ENCODE peak calls at places on chromosomes 13 and 19, in seven cellular contexts. V is adipocyte; Y is adrenal gland; P is kidney epithelial cell; T is cardiac fibroblast; H is HCT116; R is CD8-positive, alpha-beta T cell. B is an unnamed sample.

GRCh38 chr19:39448271-39448670 is 2.9 kb downstream of the SUPT5H start:
- DNase-seq in V (peak), Y (no peak), P (no peak), T (peak), H (no peak), R (no peak), B (peak)

GRCh38 chr13:113839536-113840204 is 24.2 kb downstream of the GAS6 start:
- DNase-seq in V (no peak), Y (no peak), P (no peak), T (no peak), H (no peak), R (no peak), B (no peak)

GRCh38 chr19:35592226-35592625 is 6.3 kb downstream of the PMIS2 start:
- DNase-seq in V (peak), Y (no peak), P (no peak), T (peak), H (peak), R (no peak), B (peak)

GRCh38 chr19:58154287-58154678 is 3.7 kb upstream of the ZNF329 start:
- DNase-seq in V (peak), Y (peak), P (no peak), T (peak), H (no peak), R (no peak), B (peak)

GRCh38 chr13:51425410-51426042 is 27.3 kb downstream of the INTS6 start:
- DNase-seq in V (peak), Y (no peak), P (no peak), T (peak), H (no peak), R (no peak), B (peak)

GRCh38 chr13:113119166-113119821 is 3.3 kb upstream of the F10 start:
- DNase-seq in V (no peak), Y (peak), P (no peak), T (no peak), H (no peak), R (no peak), B (no peak)

GRCh38 chr13:95083758-95084157 is 217.5 kb downstream of the ABCC4 start:
- DNase-seq in V (no peak), Y (no peak), P (peak), T (peak), H (no peak), R (no peak), B (peak)

GRCh38 chr13:24982333-24982999 is 113.5 kb upstream of the PABPC3 start:
- DNase-seq in V (no peak), Y (no peak), P (no peak), T (no peak), H (no peak), R (no peak), B (no peak)

GRCh38 chr19:1567116-1567847 is 843 bp downstream of the MEX3D start:
- DNase-seq in V (peak), Y (no peak), P (no peak), T (no peak), H (no peak), R (no peak), B (no peak)

GRCh38 chr13:90868321-90868920 is 479.1 kb upstream of the MIR17HG start:
- DNase-seq in V (peak), Y (peak), P (no peak), T (peak), H (peak), R (no peak), B (peak)

GRCh38 chr19:17996826-17997316 is 11.1 kb upstream of the ARRDC2 start:
- DNase-seq in V (peak), Y (peak), P (no peak), T (peak), H (peak), R (peak), B (peak)

GRCh38 chr13:20462921-20463320 is 62.7 kb downstream of the CRYL1 start:
- DNase-seq in V (no peak), Y (no peak), P (no peak), T (no peak), H (no peak), R (no peak), B (no peak)

GRCh38 chr19:51727349-51727880 is 3.6 kb upstream of the HAS1 start:
- DNase-seq in V (peak), Y (no peak), P (no peak), T (peak), H (no peak), R (no peak), B (peak)

GRCh38 chr13:34108396-34108795 is 290.4 kb downstream of the RFC3 start:
- DNase-seq in V (no peak), Y (no peak), P (no peak), T (peak), H (no peak), R (no peak), B (no peak)

GRCh38 chr19:50506700-50507099 is 4.3 kb downstream of the JOSD2 start:
- DNase-seq in V (no peak), Y (no peak), P (no peak), T (no peak), H (no peak), R (no peak), B (no peak)

GRCh38 chr13:60398949-60399589 is 2.0 kb downstream of the TDRD3 start:
- DNase-seq in V (no peak), Y (no peak), P (no peak), T (no peak), H (no peak), R (no peak), B (no peak)

GRCh38 chr19:46147791-46148288 is at the start of gene IGFL2:
- DNase-seq in V (no peak), Y (no peak), P (no peak), T (peak), H (peak), R (no peak), B (no peak)

GRCh38 chr19:46492841-46493235 is 2.8 kb downstream of the PNMA8B start:
- DNase-seq in V (no peak), Y (no peak), P (no peak), T (no peak), H (no peak), R (no peak), B (no peak)

GRCh38 chr19:33459691-33460090 is 61.9 kb downstream of the PEPD start:
- DNase-seq in V (no peak), Y (peak), P (no peak), T (no peak), H (no peak), R (no peak), B (no peak)

GRCh38 chr13:29595380-29596063 is at the start of gene SLC7A1:
- DNase-seq in V (peak), Y (peak), P (peak), T (peak), H (peak), R (peak), B (peak)

GRCh38 chr19:55467236-55468053 is 2.9 kb upstream of the C19orf85 start:
- DNase-seq in V (peak), Y (no peak), P (no peak), T (peak), H (no peak), R (peak), B (peak)

GRCh38 chr19:3132971-3133792 is 2.7 kb upstream of the GNA15 start:
- DNase-seq in V (no peak), Y (peak), P (peak), T (peak), H (no peak), R (peak), B (peak)

GRCh38 chr19:52398091-52398461 is 427 bp downstream of the ZNF528 start:
- DNase-seq in V (peak), Y (no peak), P (no peak), T (no peak), H (no peak), R (no peak), B (peak)

GRCh38 chr13:36919833-36920611 is at the start of gene SMAD9:
- DNase-seq in V (peak), Y (peak), P (no peak), T (peak), H (peak), R (no peak), B (peak)

GRCh38 chr13:21619633-21620220 is 15.8 kb upstream of the MICU2 start:
- DNase-seq in V (peak), Y (peak), P (no peak), T (no peak), H (no peak), R (no peak), B (no peak)

GRCh38 chr13:94325660-94326059 is 153.8 kb downstream of the DCT start:
- DNase-seq in V (no peak), Y (peak), P (no peak), T (no peak), H (no peak), R (no peak), B (no peak)

GRCh38 chr19:13906910-13907309 is 909 bp downstream of the CC2D1A start:
- DNase-seq in V (no peak), Y (no peak), P (no peak), T (no peak), H (no peak), R (no peak), B (no peak)

GRCh38 chr19:4302238-4302630 is at the start of gene TMIGD2:
- DNase-seq in V (no peak), Y (no peak), P (no peak), T (no peak), H (no peak), R (peak), B (no peak)
- H3K4me3 ChIP-seq in V (no peak), Y (no peak), P (no peak), T (no peak), H (no peak), R (peak), B (no peak)

DNA sequence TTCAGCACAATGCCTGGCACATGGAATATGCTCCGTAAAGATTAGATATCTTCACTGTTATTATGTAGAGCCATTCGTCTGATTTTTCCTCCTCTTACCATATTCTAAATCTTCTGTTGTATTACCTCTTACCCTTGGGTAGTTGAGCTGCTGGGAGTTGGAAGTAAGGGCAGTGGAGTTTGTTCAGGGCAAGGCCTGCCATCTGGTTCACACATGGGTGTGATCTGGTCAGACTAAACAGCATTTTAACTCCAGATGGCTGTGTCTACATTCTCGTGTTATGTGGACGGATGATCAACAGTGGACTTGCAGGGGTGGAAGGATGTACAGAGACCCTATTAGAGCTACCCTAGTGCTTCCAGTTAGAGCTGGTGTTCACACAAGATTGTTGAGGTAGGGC is 164.9 kb downstream of the ZIC5 start:
- DNase-seq in V (no peak), Y (no peak), P (no peak), T (no peak), H (no peak), R (no peak), B (peak)
- H3K4me3 ChIP-seq in V (no peak), Y (no peak), P (no peak), T (no peak), H (no peak), R (no peak), B (no peak)

DNA sequence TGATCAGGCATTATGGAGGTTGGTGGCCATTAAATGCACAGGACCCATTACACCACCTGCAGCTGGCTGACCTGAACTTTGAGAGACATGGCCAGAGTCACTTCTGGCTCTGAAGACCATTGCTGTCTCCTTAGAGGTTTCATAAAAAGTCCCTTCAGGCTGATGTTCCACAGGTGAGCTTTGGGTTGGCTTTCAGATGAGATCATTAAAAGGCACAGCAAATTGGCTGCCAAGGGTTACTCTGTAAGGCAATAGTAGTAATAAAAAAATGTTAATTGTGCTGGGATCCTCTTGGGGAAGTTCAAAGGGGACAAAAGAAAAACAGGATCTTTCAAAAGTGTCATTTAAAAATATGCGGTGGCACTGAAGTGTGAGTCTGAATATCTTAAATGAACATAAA is 4.2 kb downstream of the OLFM4 start:
- DNase-seq in V (no peak), Y (no peak), P (no peak), T (no peak), H (no peak), R (no peak), B (no peak)
- H3K4me3 ChIP-seq in V (no peak), Y (no peak), P (no peak), T (no peak), H (no peak), R (no peak), B (no peak)

DNA sequence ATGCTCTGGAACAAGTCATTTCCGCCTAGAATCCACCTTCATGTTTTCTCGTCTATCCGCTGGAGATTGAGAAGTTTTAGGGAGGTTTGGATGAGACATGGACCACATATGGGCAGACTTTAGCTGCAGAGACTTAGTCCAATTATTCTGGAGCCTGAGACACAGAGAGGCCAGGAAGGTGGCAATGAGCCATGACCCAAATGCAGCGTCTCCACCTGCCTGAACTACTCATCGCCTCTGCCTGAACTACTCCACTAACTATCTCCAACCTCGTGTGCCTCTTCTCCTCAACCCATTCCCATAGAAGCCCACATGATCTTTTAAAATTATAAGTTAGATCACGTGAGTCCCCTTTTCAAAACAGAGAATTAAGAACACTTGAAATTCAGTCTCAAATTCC is 5.6 kb downstream of the PLEKHA4 start:
- DNase-seq in V (no peak), Y (no peak), P (no peak), T (no peak), H (no peak), R (no peak), B (no peak)
- H3K4me3 ChIP-seq in V (no peak), Y (no peak), P (no peak), T (no peak), H (no peak), R (no peak), B (no peak)

GRCh38 chr19:310781-311496 is 19.7 kb upstream of the PLPP2 start:
- DNase-seq in V (no peak), Y (no peak), P (no peak), T (no peak), H (no peak), R (no peak), B (no peak)
- H3K4me3 ChIP-seq in V (no peak), Y (no peak), P (no peak), T (no peak), H (no peak), R (no peak), B (no peak)